ENCODE peak calls at places on chromosomes 12 and 14, in nine cellular contexts. S is GM23338, W is A549, N is Panc1, F is SK-N-SH, J is HCT116, G is HepG2, M is GM12878, Q is K562. Z is an unnamed sample.

GRCh38 chr14:37813746-37814145 is 218.3 kb downstream of the TTC6 start:
- DNase-seq in S (no peak), W (no peak), N (no peak), F (no peak), J (no peak), G (no peak), M (no peak), Q (no peak), Z (no peak)

GRCh38 chr14:39454906-39455539 is 22.8 kb upstream of the FBXO33 start:
- DNase-seq in S (no peak), W (no peak), N (no peak), F (no peak), J (no peak), G (no peak), M (no peak), Q (no peak), Z (no peak)

GRCh38 chr12:28114488-28114887 is 75.8 kb upstream of the CCDC91 start:
- DNase-seq in S (no peak), W (no peak), N (peak), F (no peak), J (no peak), G (no peak), M (no peak), Q (no peak), Z (no peak)

GRCh38 chr14:91745329-91745728 is 13.4 kb upstream of the CATSPERB start:
- DNase-seq in S (no peak), W (no peak), N (no peak), F (no peak), J (no peak), G (no peak), M (no peak), Q (no peak), Z (no peak)

GRCh38 chr12:115648463-115648862 is 629.0 kb downstream of the MED13L start:
- DNase-seq in S (no peak), W (no peak), N (no peak), F (no peak), J (no peak), G (peak), M (no peak), Q (no peak), Z (no peak)

GRCh38 chr12:48750769-48751356 is 34.4 kb upstream of the CCNT1 start:
- DNase-seq in S (no peak), W (no peak), N (no peak), F (no peak), J (no peak), G (no peak), M (no peak), Q (no peak), Z (no peak)

GRCh38 chr12:120758798-120759590 is 33.4 kb downstream of the ACADS start:
- DNase-seq in S (no peak), W (no peak), N (no peak), F (no peak), J (no peak), G (no peak), M (no peak), Q (no peak), Z (no peak)

GRCh38 chr14:74601982-74602381 is 10.1 kb downstream of the LTBP2 start:
- DNase-seq in S (no peak), W (no peak), N (no peak), F (no peak), J (no peak), G (no peak), M (no peak), Q (peak), Z (no peak)

GRCh38 chr14:42277840-42278239 is 671.2 kb downstream of the LRFN5 start:
- DNase-seq in S (no peak), W (no peak), N (no peak), F (no peak), J (no peak), G (no peak), M (no peak), Q (no peak), Z (no peak)

GRCh38 chr12:65505321-65506121 is 227.0 kb downstream of the MSRB3 start:
- DNase-seq in S (peak), W (no peak), N (no peak), F (no peak), J (no peak), G (no peak), M (no peak), Q (no peak), Z (no peak)

GRCh38 chr12:105672576-105672975 is 342.1 kb downstream of the C12orf75 start:
- DNase-seq in S (no peak), W (no peak), N (no peak), F (peak), J (no peak), G (no peak), M (no peak), Q (no peak), Z (no peak)

GRCh38 chr14:94823556-94824341 is 53.8 kb upstream of the GSC start:
- DNase-seq in S (peak), W (peak), N (no peak), F (no peak), J (peak), G (peak), M (no peak), Q (peak), Z (no peak)

GRCh38 chr12:118397693-118398440 is 21.5 kb downstream of the SUDS3 start:
- DNase-seq in S (no peak), W (no peak), N (no peak), F (no peak), J (no peak), G (no peak), M (no peak), Q (no peak), Z (no peak)

GRCh38 chr12:121534495-121535148 is 46.2 kb downstream of the KDM2B start:
- DNase-seq in S (peak), W (no peak), N (no peak), F (no peak), J (no peak), G (no peak), M (no peak), Q (no peak), Z (no peak)

GRCh38 chr14:36451346-36452065 is 68.5 kb downstream of the NKX2-1 start:
- DNase-seq in S (no peak), W (no peak), N (no peak), F (no peak), J (no peak), G (no peak), M (no peak), Q (no peak), Z (no peak)

GRCh38 chr12:99985129-99985570 is 414 bp upstream of the ANKS1B start:
- DNase-seq in S (no peak), W (no peak), N (no peak), F (no peak), J (no peak), G (no peak), M (no peak), Q (no peak), Z (peak)

GRCh38 chr12:6212086-6212485 is 11.9 kb downstream of the CD9 start:
- DNase-seq in S (no peak), W (no peak), N (no peak), F (no peak), J (no peak), G (no peak), M (no peak), Q (no peak), Z (no peak)

GRCh38 chr14:69013943-69014782 is 35.1 kb upstream of the ACTN1 start:
- DNase-seq in S (peak), W (no peak), N (no peak), F (peak), J (no peak), G (peak), M (no peak), Q (no peak), Z (peak)

GRCh38 chr12:51262758-51263177 is 7.4 kb downstream of the SMAGP start:
- DNase-seq in S (peak), W (peak), N (no peak), F (no peak), J (peak), G (no peak), M (no peak), Q (no peak), Z (peak)

GRCh38 chr12:123164222-123164621 is 13.3 kb upstream of the PITPNM2 start:
- DNase-seq in S (no peak), W (no peak), N (no peak), F (no peak), J (no peak), G (no peak), M (no peak), Q (no peak), Z (no peak)

GRCh38 chr14:96741151-96741977 is 55.8 kb upstream of the VRK1 start:
- DNase-seq in S (peak), W (peak), N (no peak), F (peak), J (no peak), G (no peak), M (no peak), Q (peak), Z (no peak)

GRCh38 chr12:76080017-76080728 is 4.3 kb downstream of the NAP1L1 start:
- DNase-seq in S (no peak), W (no peak), N (no peak), F (no peak), J (no peak), G (peak), M (no peak), Q (no peak), Z (no peak)

GRCh38 chr12:40152783-40153383 is 47.0 kb upstream of the SLC2A13 start:
- DNase-seq in S (peak), W (no peak), N (peak), F (peak), J (peak), G (peak), M (no peak), Q (peak), Z (peak)

GRCh38 chr12:117966511-117966910 is 2.3 kb downstream of the KSR2 start:
- DNase-seq in S (no peak), W (no peak), N (no peak), F (no peak), J (no peak), G (no peak), M (no peak), Q (no peak), Z (no peak)

GRCh38 chr12:10354502-10354901 is 35.3 kb downstream of the KLRK1 start:
- DNase-seq in S (no peak), W (no peak), N (no peak), F (no peak), J (no peak), G (peak), M (no peak), Q (no peak), Z (no peak)

GRCh38 chr14:99524091-99524661 is 43.0 kb downstream of the CCNK start:
- DNase-seq in S (no peak), W (no peak), N (no peak), F (no peak), J (no peak), G (no peak), M (no peak), Q (no peak), Z (no peak)

GRCh38 chr12:29317556-29318363 is 63.2 kb downstream of the ERGIC2 start:
- DNase-seq in S (peak), W (peak), N (peak), F (peak), J (peak), G (peak), M (peak), Q (peak), Z (peak)

GRCh38 chr12:133038310-133038709 is 1.0 kb downstream of the ZNF84 start:
- DNase-seq in S (no peak), W (no peak), N (no peak), F (no peak), J (no peak), G (no peak), M (no peak), Q (no peak), Z (no peak)

DNA sequence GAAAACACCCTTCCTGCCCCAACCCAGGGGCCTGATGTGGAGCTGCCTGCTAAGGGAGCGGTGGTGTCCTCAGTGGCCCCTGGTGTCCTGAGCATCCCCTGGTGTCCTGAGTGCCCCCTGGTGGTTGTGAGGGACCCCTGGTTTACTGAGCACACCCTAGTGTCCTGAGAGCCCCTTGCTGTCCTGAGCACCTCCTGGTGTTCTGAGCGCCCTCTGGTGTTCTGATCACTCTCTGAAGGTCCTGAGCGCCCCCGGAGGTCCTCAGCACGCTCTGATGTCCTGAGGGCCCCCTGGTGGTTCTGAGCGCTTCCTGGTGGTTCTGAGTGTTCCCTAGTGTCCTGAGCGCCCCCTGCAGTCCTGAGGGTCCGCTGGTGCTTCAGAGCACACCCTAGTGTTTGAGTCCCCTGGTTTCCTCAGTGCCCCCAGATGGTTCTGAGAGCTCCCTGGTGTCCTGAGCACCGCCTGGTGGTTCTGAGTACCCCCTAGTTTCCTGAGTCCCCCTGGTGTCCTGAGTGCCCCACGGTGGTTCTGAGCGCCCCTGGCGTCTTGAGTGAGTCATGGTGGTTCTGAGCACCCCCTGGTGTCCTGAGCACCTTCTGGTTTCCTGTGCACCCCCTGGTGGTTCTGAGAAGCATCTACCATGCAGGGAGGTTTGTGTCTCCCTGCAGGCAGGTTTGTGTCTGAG is 1004.2 kb downstream of the TMEM121 start:
- DNase-seq in S (peak), W (no peak), N (peak), F (no peak), J (no peak), G (peak), M (peak), Q (peak), Z (no peak)
- TF ChIP-seq REST in S (no peak), W (no peak), N (no peak), F (no peak), J (no peak), G (no peak), M (no peak), Q (no peak), Z (no peak)

GRCh38 chr12:31368666-31369361 is 42.9 kb upstream of the SINHCAF start:
- DNase-seq in S (peak), W (no peak), N (no peak), F (no peak), J (no peak), G (no peak), M (no peak), Q (no peak), Z (no peak)

GRCh38 chr12:31366104-31366621 is 40.2 kb upstream of the SINHCAF start:
- DNase-seq in S (no peak), W (no peak), N (no peak), F (no peak), J (no peak), G (no peak), M (no peak), Q (no peak), Z (no peak)

GRCh38 chr12:31370645-31371620 is 45.0 kb upstream of the SINHCAF start:
- DNase-seq in S (peak), W (no peak), N (no peak), F (no peak), J (no peak), G (peak), M (no peak), Q (peak), Z (peak)

DNA sequence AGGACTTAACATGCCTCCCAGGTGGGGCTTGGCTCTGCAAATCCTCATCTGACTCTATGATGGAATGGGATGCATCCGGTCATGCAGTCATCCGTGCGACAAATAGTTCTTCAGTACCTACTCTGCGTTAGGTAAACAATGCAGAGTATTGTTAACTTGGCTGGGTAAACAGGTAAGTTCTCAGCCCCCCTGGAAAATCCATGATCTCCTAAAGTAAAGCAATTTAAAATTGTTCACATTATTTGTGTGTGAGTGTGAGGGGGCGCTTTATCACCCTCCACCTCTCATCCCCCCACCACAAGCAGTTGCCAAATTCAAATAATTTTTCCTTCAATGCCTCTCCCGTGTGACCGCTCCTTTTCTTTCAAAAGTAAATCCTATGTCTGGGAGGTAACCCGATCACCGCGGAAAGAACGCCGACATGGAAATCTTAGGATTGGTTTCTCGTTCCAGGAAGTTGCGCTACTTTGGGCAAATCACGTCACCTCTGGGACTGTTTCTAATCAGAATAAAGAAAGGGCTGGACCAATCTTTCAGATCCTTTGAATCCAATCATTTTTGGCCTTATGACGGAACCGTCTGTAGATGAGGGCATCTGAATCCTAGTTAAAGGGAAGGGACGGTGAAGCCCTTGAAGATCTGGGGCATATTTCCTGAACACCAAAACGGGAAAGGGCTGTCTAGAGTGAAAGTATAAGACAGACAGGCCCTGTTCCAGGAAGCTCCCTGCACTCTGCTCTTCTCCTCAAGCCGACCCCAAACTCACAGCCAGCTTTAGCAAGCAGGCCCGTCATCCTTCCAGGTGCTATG is 44.0 kb upstream of the SINHCAF start:
- DNase-seq in S (peak), W (no peak), N (no peak), F (no peak), J (no peak), G (peak), M (no peak), Q (no peak), Z (no peak)
- TF ChIP-seq REST in S (no peak), W (no peak), N (no peak), F (no peak), J (no peak), G (no peak), M (no peak), Q (no peak), Z (no peak)

DNA sequence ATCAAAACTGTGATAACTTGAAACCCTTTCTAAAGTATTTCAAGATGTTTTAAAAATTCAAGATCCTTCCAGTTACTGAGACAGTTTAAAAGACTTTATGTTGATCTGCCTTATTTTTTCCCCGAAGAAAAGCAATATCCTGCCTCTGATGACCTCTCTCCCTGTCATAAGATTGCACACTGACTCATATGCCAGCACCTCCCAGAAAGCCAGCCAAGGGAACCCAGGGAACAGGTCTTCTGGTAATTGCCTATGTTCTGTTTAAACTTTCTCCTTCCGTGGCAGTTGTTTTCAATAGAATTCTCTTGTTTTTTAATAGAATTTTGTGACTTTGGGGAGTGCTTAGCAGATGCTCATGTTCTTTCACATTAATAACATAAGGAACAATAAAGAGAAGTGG is 300.2 kb upstream of the PRKD1 start:
- DNase-seq in S (no peak), W (no peak), N (no peak), F (no peak), J (no peak), G (no peak), M (no peak), Q (no peak), Z (no peak)
- TF ChIP-seq REST in S (no peak), W (no peak), N (no peak), F (no peak), J (no peak), G (no peak), M (no peak), Q (no peak), Z (no peak)

GRCh38 chr12:109741970-109742372 is 28.3 kb downstream of the FAM222A start:
- DNase-seq in S (no peak), W (no peak), N (no peak), F (peak), J (no peak), G (peak), M (no peak), Q (no peak), Z (no peak)
- TF ChIP-seq REST in S (no peak), W (no peak), N (no peak), F (no peak), J (no peak), G (no peak), M (no peak), Q (no peak), Z (no peak)

Z was measured in HL-60.